ENCODE peak calls at places on chromosome 22, in ten cellular contexts. A is activated CD4-positive, alpha-beta T cell treated with anti-CD3 and anti-CD28 coated beads, Interleukin-2, amount 10 ng/mL, durations not matched to agents 7 days and 5 days; J is GF-D8; T is T-helper 17 cell; X is activated T-cell treated with anti-CD3 and anti-CD28 coated beads for 1 hour; D is stimulated activated CD8-positive, alpha-beta memory T cell treated with anti-CD3 and anti-CD28 coated beads, Interleukin-2, amount 100 ng/mL, for 48 hours; N is stimulated activated CD4-positive, alpha-beta T cell treated with anti-CD3 and anti-CD28 coated beads, Interleukin-4, amount 100 ng/mL, for 4 hours; G is AG20443; S is thoracic aorta; F is GM10248. H is an unnamed sample.

GRCh38 chr22:37930270-37930951 is 23.0 kb downstream of the C22orf23 start:
- DNase-seq in F (no peak), S (no peak), G (peak; percentile 76), D (no peak), A (peak; percentile 33), T (no peak), N (no peak), J (no peak), X (no peak), H (peak; percentile 51)

GRCh38 chr22:36776722-36777121 is 803 bp upstream of the IFT27 start:
- DNase-seq in J (no peak), T (no peak), D (no peak), A (peak; percentile 11), F (no peak), X (no peak), G (no peak), S (no peak), N (no peak), H (no peak)

GRCh38 chr22:32777997-32778396 is 23.5 kb upstream of the TIMP3 start:
- DNase-seq in N (no peak), D (no peak), X (no peak), A (no peak), T (no peak), J (no peak), G (no peak), S (no peak), F (no peak), H (no peak)

GRCh38 chr22:45310331-45311032 is 748 bp downstream of the FAM118A start:
- DNase-seq in N (no peak), A (no peak), S (no peak), D (no peak), G (no peak), F (no peak), J (no peak), X (no peak), T (no peak), H (no peak)

GRCh38 chr22:29338398-29338797 is 22.9 kb upstream of the RASL10A start:
- DNase-seq in T (no peak), S (no peak), X (no peak), J (no peak), G (no peak), F (no peak), A (no peak), D (no peak), N (no peak), H (no peak)

GRCh38 chr22:21043856-21044535 is 1.8 kb upstream of the LRRC74B start:
- DNase-seq in X (no peak), F (no peak), S (no peak), G (no peak), D (no peak), T (no peak), N (no peak), A (no peak), J (no peak), H (no peak)

GRCh38 chr22:49350441-49351121 is 477.1 kb downstream of the BRD1 start:
- DNase-seq in T (no peak), J (no peak), A (no peak), X (no peak), S (no peak), F (no peak), N (no peak), G (no peak), D (no peak), H (no peak)

GRCh38 chr22:19523240-19524169 is 705 bp downstream of the CLDN5 start:
- DNase-seq in D (peak; percentile 21), J (no peak), T (no peak), N (no peak), S (no peak), X (no peak), G (peak; percentile 61), F (peak; percentile 27), A (no peak), H (no peak)

GRCh38 chr22:29457730-29458129 is 19.3 kb downstream of the RFPL1 start:
- DNase-seq in T (no peak), D (no peak), F (peak; percentile 75), X (no peak), N (no peak), G (peak; percentile 69), A (peak; percentile 21), J (no peak), S (no peak), H (peak; percentile 91)

GRCh38 chr22:27405672-27406388 is 395.7 kb downstream of the MN1 start:
- DNase-seq in N (no peak), J (no peak), X (no peak), A (peak; percentile 16), G (peak; percentile 89), T (no peak), F (peak; percentile 42), D (peak; percentile 20), S (no peak), H (peak; percentile 85)

GRCh38 chr22:41799486-41800347 is 762 bp upstream of the CCDC134 start:
- DNase-seq in F (peak; percentile 66), D (no peak), A (no peak), G (peak; percentile 78), S (no peak), T (no peak), J (peak; percentile 1), N (no peak), X (no peak), H (peak; percentile 36)

GRCh38 chr22:42263944-42264343 is 6.5 kb downstream of the TCF20 start:
- DNase-seq in D (no peak), S (no peak), T (no peak), J (no peak), F (no peak), X (no peak), N (no peak), A (no peak), G (no peak), H (no peak)

GRCh38 chr22:17057959-17058814 is 26.6 kb upstream of the IL17RA start:
- DNase-seq in A (peak; percentile 60), D (no peak), S (no peak), X (peak; percentile 17), N (peak; percentile 23), G (peak; percentile 88), T (no peak), J (no peak), F (peak; percentile 71), H (peak; percentile 87)

GRCh38 chr22:50182176-50183081 is 3.3 kb upstream of the TRABD start:
- DNase-seq in F (no peak), J (no peak), G (no peak), S (no peak), X (no peak), A (no peak), T (no peak), D (no peak), N (no peak), H (no peak)

GRCh38 chr22:23073506-23074229 is 3.3 kb downstream of the GNAZ start:
- DNase-seq in A (no peak), X (no peak), N (no peak), J (no peak), S (no peak), G (no peak), D (no peak), F (no peak), T (no peak), H (no peak)

GRCh38 chr22:21951931-21952465 is 650 bp downstream of the PPM1F start:
- DNase-seq in F (no peak), X (peak; percentile 11), G (peak; percentile 58), T (no peak), D (no peak), N (no peak), S (no peak), A (peak; percentile 37), J (no peak), H (peak; percentile 46)

GRCh38 chr22:43050995-43051394 is 36.0 kb upstream of the PACSIN2 start:
- DNase-seq in X (no peak), N (no peak), F (no peak), A (no peak), T (no peak), G (no peak), S (no peak), D (no peak), J (no peak), H (no peak)

GRCh38 chr22:45620707-45621106 is 50.9 kb upstream of the ATXN10 start:
- DNase-seq in S (no peak), T (no peak), A (no peak), D (no peak), N (no peak), J (no peak), X (no peak), G (no peak), F (no peak), H (no peak)

GRCh38 chr22:17891427-17892167 is 117.3 kb upstream of the BID start:
- DNase-seq in G (no peak), D (no peak), X (no peak), T (no peak), J (no peak), F (peak; percentile 45), A (no peak), S (no peak), N (no peak), H (peak; percentile 48)

GRCh38 chr22:40385041-40385782 is 14.8 kb downstream of the SGSM3 start:
- DNase-seq in D (no peak), N (peak; percentile 25), T (no peak), F (peak; percentile 70), A (peak; percentile 55), S (no peak), G (no peak), J (peak; percentile 49), X (no peak), H (no peak)

GRCh38 chr22:38305481-38306448 is 11.5 kb downstream of the CSNK1E start:
- DNase-seq in F (peak; percentile 75), G (no peak), T (no peak), X (no peak), S (no peak), N (peak; percentile 42), A (no peak), D (no peak), J (no peak), H (no peak)

GRCh38 chr22:31095637-31096249 is 11.6 kb downstream of the SELENOM start:
- DNase-seq in X (no peak), F (no peak), T (no peak), J (no peak), G (no peak), D (no peak), A (no peak), N (no peak), S (no peak), H (no peak)

GRCh38 chr22:17915188-17915587 is 109.2 kb downstream of the MICAL3 start:
- DNase-seq in X (no peak), N (no peak), F (no peak), A (no peak), T (no peak), D (no peak), S (no peak), J (no peak), G (no peak), H (no peak)

GRCh38 chr22:41361716-41362310 is 19.9 kb upstream of the TEF start:
- DNase-seq in S (no peak), F (no peak), J (no peak), T (no peak), X (no peak), D (no peak), N (no peak), A (no peak), G (no peak), H (no peak)

GRCh38 chr22:28710112-28710888 is 30.7 kb upstream of the TTC28 start:
- DNase-seq in J (no peak), D (no peak), N (no peak), S (no peak), G (peak; percentile 63), T (no peak), F (no peak), A (no peak), X (no peak), H (no peak)

GRCh38 chr22:47202819-47203553 is 440.5 kb downstream of the TBC1D22A start:
- DNase-seq in T (no peak), D (no peak), J (no peak), A (no peak), G (peak; percentile 7), X (no peak), N (no peak), F (no peak), S (no peak), H (no peak)

GRCh38 chr22:27314276-27314807 is 487.2 kb downstream of the MN1 start:
- DNase-seq in J (no peak), D (no peak), X (no peak), S (no peak), A (no peak), N (no peak), T (no peak), F (no peak), G (no peak), H (no peak)

GRCh38 chr22:31647516-31647915 is 14.5 kb downstream of the PISD start:
- DNase-seq in D (no peak), A (no peak), F (no peak), X (no peak), N (no peak), S (no peak), G (peak; percentile 74), J (no peak), T (no peak), H (no peak)